ENCODE peak calls at places on chromosome 3, in eight cellular contexts. B is HepG2, N is PC-9, I is keratinocyte, T is HCT116, Y is GM23248, G is GM23338, U is SK-N-MC. D is an unnamed sample.

GRCh38 chr3:31204026-31204795 is 309.8 kb upstream of the GADL1 start:
- DNase-seq in B (peak), N (no peak), I (no peak), T (no peak), Y (no peak), G (no peak), U (no peak), D (no peak)

GRCh38 chr3:69505770-69506407 is 120.0 kb upstream of the FRMD4B start:
- DNase-seq in B (no peak), N (no peak), I (no peak), T (no peak), Y (peak), G (no peak), U (no peak), D (no peak)

GRCh38 chr3:104347281-104347680 is 1019.4 kb upstream of the ALCAM start:
- DNase-seq in B (no peak), N (no peak), I (no peak), T (no peak), Y (no peak), G (no peak), U (no peak), D (no peak)

GRCh38 chr3:180341516-180341915 is 260.4 kb upstream of the TTC14 start:
- DNase-seq in B (no peak), N (no peak), I (no peak), T (no peak), Y (no peak), G (no peak), U (no peak), D (no peak)

GRCh38 chr3:172216843-172217404 is 177.5 kb downstream of the FNDC3B start:
- DNase-seq in B (no peak), N (no peak), I (no peak), T (no peak), Y (no peak), G (no peak), U (no peak), D (no peak)

GRCh38 chr3:172201990-172202318 is 162.6 kb downstream of the FNDC3B start:
- DNase-seq in B (no peak), N (no peak), I (no peak), T (no peak), Y (peak), G (no peak), U (peak), D (no peak)

GRCh38 chr3:49013738-49014660 is 4.4 kb downstream of the DALRD3 start:
- DNase-seq in B (peak), N (peak), I (no peak), T (no peak), Y (peak), G (peak), U (no peak), D (peak)

GRCh38 chr3:129892857-129893615 is 475 bp downstream of the TMCC1 start:
- DNase-seq in B (peak), N (peak), I (no peak), T (no peak), Y (no peak), G (peak), U (no peak), D (peak)

GRCh38 chr3:133995264-133995663 is 34.5 kb downstream of the SLCO2A1 start:
- DNase-seq in B (no peak), N (no peak), I (no peak), T (no peak), Y (no peak), G (no peak), U (no peak), D (no peak)

GRCh38 chr3:8776406-8776805 is 7.0 kb upstream of the OXTR start:
- DNase-seq in B (peak), N (peak), I (no peak), T (no peak), Y (peak), G (no peak), U (no peak), D (no peak)

GRCh38 chr3:178439504-178439903 is 96.7 kb upstream of the KCNMB2 start:
- DNase-seq in B (no peak), N (peak), I (no peak), T (no peak), Y (peak), G (peak), U (no peak), D (no peak)

GRCh38 chr3:186613637-186614265 is 891 bp downstream of the AHSG start:
- DNase-seq in B (no peak), N (no peak), I (no peak), T (no peak), Y (no peak), G (no peak), U (peak), D (no peak)

GRCh38 chr3:150216866-150217600 is 191.1 kb upstream of the TSC22D2 start:
- DNase-seq in B (no peak), N (no peak), I (no peak), T (no peak), Y (no peak), G (no peak), U (no peak), D (no peak)

GRCh38 chr3:18989237-18989812 is 159.0 kb upstream of the KCNH8 start:
- DNase-seq in B (no peak), N (no peak), I (no peak), T (no peak), Y (no peak), G (no peak), U (no peak), D (no peak)

GRCh38 chr3:38039899-38040261 is 872 bp downstream of the DLEC1 start:
- DNase-seq in B (no peak), N (peak), I (no peak), T (no peak), Y (peak), G (peak), U (no peak), D (peak)

GRCh38 chr3:97021778-97022177 is 207.4 kb downstream of the EPHA6 start:
- DNase-seq in B (no peak), N (no peak), I (no peak), T (no peak), Y (no peak), G (no peak), U (no peak), D (no peak)

GRCh38 chr3:114624047-114624445 is 330.2 kb downstream of the TIGIT start:
- DNase-seq in B (peak), N (peak), I (no peak), T (no peak), Y (peak), G (no peak), U (no peak), D (no peak)

GRCh38 chr3:81684739-81685395 is 76.6 kb downstream of the GBE1 start:
- DNase-seq in B (peak), N (no peak), I (no peak), T (no peak), Y (peak), G (no peak), U (no peak), D (no peak)

GRCh38 chr3:62667714-62668113 is 207.5 kb downstream of the CADPS start:
- DNase-seq in B (peak), N (no peak), I (no peak), T (no peak), Y (no peak), G (peak), U (no peak), D (no peak)

GRCh38 chr3:61378321-61378720 is 127.1 kb upstream of the FHIT start:
- DNase-seq in B (no peak), N (no peak), I (no peak), T (no peak), Y (no peak), G (no peak), U (no peak), D (no peak)

GRCh38 chr3:142973217-142974009 is 9.9 kb upstream of the PAQR9 start:
- DNase-seq in B (no peak), N (no peak), I (no peak), T (no peak), Y (no peak), G (no peak), U (no peak), D (no peak)

GRCh38 chr3:139537795-139538538 is 1.6 kb downstream of the RBP1 start:
- DNase-seq in B (peak), N (no peak), I (no peak), T (peak), Y (no peak), G (no peak), U (no peak), D (no peak)

GRCh38 chr3:118400086-118400485 is 634.6 kb downstream of the IGSF11 start:
- DNase-seq in B (no peak), N (no peak), I (no peak), T (no peak), Y (no peak), G (no peak), U (no peak), D (no peak)

GRCh38 chr3:79973917-79974595 is 206.3 kb upstream of the ROBO1 start:
- DNase-seq in B (no peak), N (no peak), I (no peak), T (no peak), Y (no peak), G (no peak), U (no peak), D (no peak)

GRCh38 chr3:71859128-71859519 is 74.2 kb upstream of the PROK2 start:
- DNase-seq in B (peak), N (no peak), I (no peak), T (peak), Y (peak), G (peak), U (peak), D (peak)

GRCh38 chr3:4986611-4987373 is 7.6 kb downstream of the BHLHE40 start:
- DNase-seq in B (peak), N (peak), I (no peak), T (peak), Y (peak), G (peak), U (no peak), D (peak)
- TF ChIP-seq EZH2 in B (no peak), N (no peak), I (no peak), T (no peak), Y (no peak), G (no peak), U (no peak), D (no peak)

DNA sequence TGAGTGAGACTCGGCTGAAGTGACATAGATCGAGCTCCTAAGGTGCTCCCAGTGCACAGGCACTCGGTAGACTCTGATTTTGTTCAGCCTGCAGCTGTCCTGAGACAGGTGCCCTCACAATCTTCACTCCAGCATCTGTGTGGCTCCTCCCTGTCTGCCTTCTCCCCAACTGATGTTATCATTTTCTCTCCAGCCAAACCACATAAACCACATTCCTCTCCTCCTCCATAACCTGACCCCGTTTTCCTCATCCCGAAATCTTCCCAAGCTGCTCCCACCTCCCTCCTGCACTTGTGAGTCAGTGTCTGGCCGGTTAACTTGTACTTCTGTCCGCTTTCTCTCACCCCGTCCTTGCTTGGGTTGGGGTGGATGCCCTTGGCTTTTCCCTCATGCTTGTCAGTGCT is 93.3 kb upstream of the HACD2 start:
- DNase-seq in B (no peak), N (peak), I (no peak), T (no peak), Y (peak), G (no peak), U (no peak), D (no peak)
- H3K4me3 ChIP-seq in B (no peak), N (no peak), I (no peak), T (no peak), Y (no peak), G (no peak), U (no peak), D (no peak)

DNA sequence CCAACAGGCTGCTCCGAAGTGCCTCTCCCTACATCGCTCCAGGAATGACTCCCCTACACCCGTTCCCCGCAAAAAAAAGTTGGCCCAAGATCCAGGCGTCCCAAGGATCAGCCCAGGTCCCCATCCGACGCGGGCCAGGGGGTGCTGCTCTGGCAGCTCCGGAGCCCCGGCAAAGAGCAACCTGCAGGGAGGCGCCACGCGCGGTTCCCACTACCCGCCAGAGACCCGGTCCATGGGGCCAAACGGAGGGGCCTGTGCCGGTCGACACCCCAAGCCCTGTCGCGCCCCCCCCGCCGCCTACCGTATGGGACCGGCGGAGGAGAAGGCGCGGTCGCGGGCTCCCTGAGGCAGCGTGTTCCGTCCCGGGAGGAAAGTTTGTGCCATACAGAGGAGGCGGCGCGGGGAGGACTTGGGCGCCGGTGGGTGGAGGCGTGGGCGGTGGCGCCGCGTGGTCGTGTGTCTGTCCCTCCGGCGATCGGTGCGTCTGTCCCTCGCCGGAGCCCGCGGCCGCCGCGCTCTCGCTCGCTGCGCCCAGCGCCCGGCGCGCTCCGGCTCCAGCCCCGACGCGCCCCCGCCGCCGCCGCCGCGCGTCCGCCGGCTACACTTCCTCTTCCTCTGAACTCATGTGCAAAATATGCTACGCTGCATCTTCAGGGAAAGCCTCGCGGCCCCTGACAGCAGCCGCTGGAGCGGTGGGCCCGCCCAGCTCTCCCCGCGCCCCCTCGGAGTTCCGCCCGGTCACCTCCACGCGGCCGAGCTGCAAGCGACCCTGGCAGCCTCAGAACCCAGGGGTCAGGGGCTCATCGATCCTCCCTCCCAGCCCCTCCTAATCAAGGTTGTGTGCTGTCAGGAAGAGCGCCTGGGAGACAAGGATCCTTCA is at the start of gene RFTN1:
- DNase-seq in B (no peak), N (no peak), I (no peak), T (no peak), Y (peak), G (peak), U (no peak), D (peak)
- TF ChIP-seq EZH2 in B (peak), N (no peak), I (no peak), T (no peak), Y (no peak), G (peak), U (no peak), D (no peak)

DNA sequence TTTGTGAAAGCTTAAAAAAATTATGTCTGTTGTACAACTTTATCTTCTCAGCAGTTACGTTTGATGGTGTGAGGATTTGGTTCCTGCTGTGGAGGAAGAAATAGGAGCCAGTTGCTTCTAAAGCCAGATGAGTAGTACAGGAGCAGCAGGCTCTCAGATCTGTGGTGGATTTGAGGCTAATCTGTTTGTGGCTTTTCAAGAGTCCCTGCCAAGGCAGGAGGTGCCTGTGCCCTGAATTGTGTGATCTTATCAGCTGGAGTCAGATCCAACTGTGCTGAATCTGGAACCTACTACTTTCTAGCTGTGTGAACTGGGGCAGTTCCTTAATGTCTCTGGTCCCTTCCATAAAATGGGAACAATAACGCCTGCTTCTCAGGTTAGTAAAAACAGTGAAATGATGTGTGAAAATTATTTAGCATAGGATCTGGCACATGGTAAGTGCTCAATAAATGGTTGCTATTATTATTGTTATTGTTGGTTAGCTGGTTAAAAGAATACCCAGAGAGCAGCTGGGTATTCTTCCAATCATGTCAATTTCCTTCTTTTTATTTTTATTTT is 7.7 kb downstream of the CLDN11 start:
- DNase-seq in B (no peak), N (no peak), I (no peak), T (no peak), Y (no peak), G (no peak), U (no peak), D (no peak)
- H3K4me3 ChIP-seq in B (peak), N (no peak), I (no peak), T (no peak), Y (no peak), G (no peak), U (no peak), D (no peak)

GRCh38 chr3:57600195-57600594 is 3.1 kb upstream of the ARF4 start:
- DNase-seq in B (no peak), N (no peak), I (no peak), T (no peak), Y (no peak), G (no peak), U (no peak), D (no peak)

GRCh38 chr3:57594576-57594975 is 2.6 kb downstream of the ARF4 start:
- DNase-seq in B (no peak), N (no peak), I (no peak), T (no peak), Y (no peak), G (no peak), U (no peak), D (no peak)

GRCh38 chr3:57597973-57598351 is 818 bp upstream of the ARF4 start:
- DNase-seq in B (no peak), N (no peak), I (no peak), T (no peak), Y (peak), G (no peak), U (no peak), D (no peak)

GRCh38 chr3:57596495-57597239 is 477 bp downstream of the ARF4 start:
- DNase-seq in B (peak), N (peak), I (no peak), T (peak), Y (peak), G (peak), U (no peak), D (peak)

DNA sequence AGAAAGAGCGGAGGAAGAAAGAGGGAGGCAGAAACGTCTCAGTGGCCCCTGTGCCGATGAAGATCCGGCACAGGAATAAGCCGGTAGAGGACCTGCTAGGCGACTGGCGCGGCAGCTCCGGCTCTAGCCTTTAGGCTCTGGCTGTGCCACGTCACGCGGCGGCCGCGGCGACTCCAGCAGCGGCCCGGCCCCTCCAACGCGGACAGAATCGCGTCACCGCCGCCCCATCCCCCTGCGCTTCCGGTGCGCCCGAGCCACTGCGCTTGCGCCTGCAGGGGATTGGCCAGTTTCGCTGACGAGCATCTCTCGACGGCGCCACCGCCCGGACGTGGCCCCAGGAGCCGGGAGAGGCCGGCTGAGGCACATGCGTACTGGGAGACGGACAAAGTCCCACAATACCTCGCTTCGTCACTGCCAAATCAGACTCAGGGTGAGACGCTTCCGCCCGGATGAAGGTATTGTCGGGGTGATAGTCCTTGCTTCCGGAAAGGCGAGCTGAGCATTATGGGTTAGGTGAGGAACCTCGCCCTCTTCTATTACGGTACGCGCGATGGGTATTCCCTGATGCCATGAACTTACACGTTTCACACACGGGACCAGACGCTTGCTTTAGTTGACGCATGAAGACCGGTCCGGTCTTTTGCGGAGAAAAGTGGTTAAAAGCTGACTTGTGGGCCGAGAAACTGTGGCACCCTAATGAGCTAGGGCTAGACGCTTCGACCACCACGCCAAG is at the start of gene ARF4:
- DNase-seq in B (peak), N (peak), I (peak), T (peak), Y (peak), G (peak), U (peak), D (peak)
- TF ChIP-seq EZH2 in B (no peak), N (no peak), I (no peak), T (no peak), Y (no peak), G (no peak), U (no peak), D (no peak)

GRCh38 chr3:6860149-6860548 is 766 bp upstream of the GRM7 start:
- DNase-seq in B (no peak), N (no peak), I (no peak), T (no peak), Y (no peak), G (no peak), U (no peak), D (no peak)

GRCh38 chr3:6860911-6861330 is at the start of gene GRM7:
- DNase-seq in B (no peak), N (no peak), I (no peak), T (no peak), Y (no peak), G (no peak), U (no peak), D (no peak)

GRCh38 chr3:6861331-6861988 is 545 bp downstream of the GRM7 start:
- DNase-seq in B (no peak), N (no peak), I (no peak), T (no peak), Y (no peak), G (no peak), U (no peak), D (no peak)

GRCh38 chr3:6862880-6863195 is 1.9 kb downstream of the GRM7 start:
- DNase-seq in B (no peak), N (no peak), I (no peak), T (no peak), Y (no peak), G (no peak), U (no peak), D (no peak)

DNA sequence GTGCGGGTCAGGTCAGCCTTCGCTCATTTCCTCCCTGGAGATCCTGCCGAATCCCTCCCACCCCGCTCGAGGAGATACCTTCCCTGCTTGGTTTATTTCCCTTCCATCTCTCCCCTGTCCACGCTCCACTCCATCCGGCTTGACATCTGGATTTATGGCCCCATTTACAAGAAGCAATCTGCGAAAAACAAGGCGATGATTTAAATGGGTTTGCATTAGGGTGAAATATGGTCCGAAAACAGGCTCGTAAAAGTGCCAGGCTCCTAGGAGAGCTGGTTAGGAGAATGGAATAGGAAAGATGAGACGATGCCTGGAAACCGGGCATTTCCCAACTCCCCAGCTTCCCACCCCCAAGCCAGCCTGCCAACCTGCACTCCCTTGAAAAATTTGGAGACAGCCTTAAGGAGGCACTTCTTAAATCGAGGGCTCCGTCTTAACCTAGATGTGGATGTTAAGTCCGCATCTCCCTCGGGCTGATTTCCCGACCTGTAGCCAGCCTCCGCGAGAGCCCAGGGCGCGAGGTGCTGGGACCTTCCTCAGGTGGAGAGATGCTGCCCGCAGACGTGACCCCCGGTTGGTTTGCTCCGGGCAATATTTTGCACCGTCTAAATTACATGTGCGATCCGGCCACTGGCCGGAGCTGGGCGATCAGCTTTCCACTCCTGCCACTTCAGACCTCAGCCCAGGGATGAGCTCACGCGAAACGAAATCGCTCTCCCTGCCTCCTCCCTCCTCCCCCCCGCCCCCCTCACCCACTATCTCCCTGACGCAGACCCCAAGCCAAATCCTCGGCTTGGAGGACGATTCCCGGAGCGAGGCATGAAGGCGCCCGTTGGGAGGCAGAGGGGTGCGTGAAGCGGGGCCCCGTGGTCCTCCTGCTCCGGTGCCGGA is 1.3 kb downstream of the GRM7 start:
- DNase-seq in B (no peak), N (no peak), I (no peak), T (no peak), Y (no peak), G (no peak), U (no peak), D (no peak)
- H3K4me3 ChIP-seq in B (no peak), N (no peak), I (no peak), T (no peak), Y (no peak), G (no peak), U (peak), D (no peak)

D was measured in MM.1S.